ENCODE peak calls at places on chromosomes 11 and 22, in eight cellular contexts. M is Caki2, N is dermis blood vessel endothelial cell, X is KG1, K is ovary, H is MG63, E is EH, B is T-helper 22 cell. A is an unnamed sample.

GRCh38 chr11:94705419-94705818 is 62.7 kb upstream of the AMOTL1 start:
- DNase-seq in M (no peak), N (no peak), X (no peak), K (no peak), H (peak), E (no peak), B (no peak), A (no peak)

GRCh38 chr22:48897959-48898358 is 929.7 kb downstream of the BRD1 start:
- DNase-seq in M (no peak), N (no peak), X (no peak), K (no peak), H (no peak), E (no peak), B (no peak), A (peak)

GRCh38 chr11:12526789-12527188 is 147.4 kb upstream of the TEAD1 start:
- DNase-seq in M (no peak), N (peak), X (no peak), K (no peak), H (peak), E (peak), B (no peak), A (no peak)

GRCh38 chr11:47607380-47607779 is 13.2 kb upstream of the C1QTNF4 start:
- DNase-seq in M (no peak), N (peak), X (no peak), K (no peak), H (peak), E (peak), B (no peak), A (no peak)

GRCh38 chr11:68818181-68818580 is 23.5 kb downstream of the CPT1A start:
- DNase-seq in M (no peak), N (no peak), X (no peak), K (no peak), H (no peak), E (no peak), B (no peak), A (no peak)

GRCh38 chr22:43501951-43502874 is 90.4 kb downstream of the MPPED1 start:
- DNase-seq in M (no peak), N (no peak), X (no peak), K (no peak), H (no peak), E (no peak), B (no peak), A (no peak)

GRCh38 chr11:132058211-132058772 is 687.9 kb downstream of the NTM start:
- DNase-seq in M (no peak), N (no peak), X (peak), K (no peak), H (peak), E (peak), B (no peak), A (peak)

GRCh38 chr11:36007127-36007824 is 63.4 kb downstream of the LDLRAD3 start:
- DNase-seq in M (no peak), N (no peak), X (no peak), K (no peak), H (no peak), E (no peak), B (no peak), A (no peak)

GRCh38 chr22:41247703-41248102 is 7.0 kb upstream of the CHADL start:
- DNase-seq in M (no peak), N (no peak), X (no peak), K (no peak), H (no peak), E (no peak), B (no peak), A (no peak)

GRCh38 chr22:35883028-35883620 is 145.5 kb downstream of the RBFOX2 start:
- DNase-seq in M (no peak), N (peak), X (no peak), K (no peak), H (peak), E (peak), B (no peak), A (no peak)

GRCh38 chr22:42961815-42962214 is 53.1 kb downstream of the PACSIN2 start:
- DNase-seq in M (no peak), N (no peak), X (no peak), K (no peak), H (no peak), E (no peak), B (no peak), A (no peak)

GRCh38 chr22:24379536-24379935 is 47.9 kb upstream of the ADORA2A start:
- DNase-seq in M (no peak), N (peak), X (peak), K (no peak), H (no peak), E (peak), B (no peak), A (no peak)

A was measured in H7.